ENCODE peak calls at places on chromosomes 13 and 19, in five cellular contexts. R, P, C, H and A are unnamed samples. For H3K4me1, the result is how much of the 10 kb centered on the place peaks cover.

GRCh38 chr13:47287291-47287751 is 390.5 kb upstream of the HTR2A start:
- DNase-seq in C (no peak), R (no peak), P (no peak), H (no peak), A (no peak)

GRCh38 chr13:24243311-24243710 is 66.1 kb upstream of the C1QTNF9 start:
- DNase-seq in P (no peak), H (no peak), R (no peak), C (no peak), A (no peak)

GRCh38 chr13:20843177-20843576 is 59.4 kb downstream of the XPO4 start:
- DNase-seq in R (no peak), C (no peak), H (no peak), P (peak), A (no peak)

GRCh38 chr13:58313219-58313618 is 681.7 kb downstream of the PCDH17 start:
- DNase-seq in R (no peak), C (no peak), P (no peak), H (no peak), A (no peak)

GRCh38 chr19:17755977-17756670 is 4.8 kb downstream of the FCHO1 start:
- DNase-seq in C (no peak), R (peak), P (peak), H (peak), A (no peak)

GRCh38 chr13:85148009-85148408 is 651.2 kb downstream of the SLITRK6 start:
- DNase-seq in P (peak), C (no peak), H (peak), R (peak), A (no peak)

GRCh38 chr13:47216176-47216822 is 319.4 kb upstream of the HTR2A start:
- DNase-seq in H (no peak), R (no peak), P (no peak), C (no peak), A (no peak)

GRCh38 chr13:113538689-113539058 is 45.9 kb upstream of the TFDP1 start:
- DNase-seq in C (no peak), R (no peak), H (no peak), P (no peak), A (peak)

GRCh38 chr13:98918771-98919170 is 59.1 kb downstream of the DOCK9 start:
- DNase-seq in H (no peak), R (no peak), C (no peak), P (no peak), A (no peak)

GRCh38 chr19:11460207-11460606 is 20.6 kb downstream of the ELAVL3 start:
- DNase-seq in H (peak), P (no peak), R (no peak), C (no peak), A (no peak)

GRCh38 chr19:16702123-16702522 is 17.5 kb upstream of the NWD1 start:
- DNase-seq in R (no peak), C (no peak), H (no peak), P (peak), A (no peak)

GRCh38 chr13:33323766-33324525 is 38.4 kb upstream of the STARD13 start:
- DNase-seq in P (peak), R (no peak), H (no peak), C (no peak), A (no peak)

GRCh38 chr19:41373993-41374392 is 2.3 kb upstream of the TMEM91 start:
- DNase-seq in C (no peak), P (peak), H (no peak), R (no peak), A (peak)

GRCh38 chr13:74929436-74929835 is 552.5 kb downstream of the TBC1D4 start:
- DNase-seq in P (no peak), R (no peak), C (no peak), H (no peak), A (no peak)

GRCh38 chr19:38031423-38031770 is 124.4 kb downstream of the SIPA1L3 start:
- DNase-seq in C (no peak), P (peak), R (no peak), H (no peak), A (no peak)

GRCh38 chr13:59478908-59479307 is 684.8 kb downstream of the DIAPH3 start:
- DNase-seq in R (peak), H (peak), P (no peak), C (no peak), A (no peak)

GRCh38 chr13:91708558-91708957 is 310.1 kb downstream of the GPC5 start:
- DNase-seq in H (no peak), R (no peak), P (no peak), C (no peak), A (no peak)
- H3K27ac ChIP-seq in H (no peak), R (no peak), P (no peak), C (no peak), A (no peak)

GRCh38 chr19:13120817-13121216 is 2.8 kb downstream of the NACC1 start:
- DNase-seq in H (peak), C (no peak), R (no peak), P (peak), A (no peak)

GRCh38 chr19:13117772-13118423 is at the start of gene NACC1:
- DNase-seq in C (peak), H (peak), P (peak), R (peak), A (peak)

GRCh38 chr19:13118424-13119193 is 545 bp downstream of the NACC1 start:
- DNase-seq in P (peak), R (peak), H (peak), C (no peak), A (peak)

GRCh38 chr19:13121551-13122274 is 3.6 kb downstream of the NACC1 start:
- DNase-seq in C (no peak), R (no peak), P (no peak), H (peak), A (no peak)

GRCh38 chr19:13119654-13120053 is 1.6 kb downstream of the NACC1 start:
- DNase-seq in R (no peak), P (no peak), H (peak), C (no peak), A (no peak)
- H3K4me3 ChIP-seq in R (peak), P (no peak), H (peak), C (no peak), A (peak)

GRCh38 chr19:55553217-55554182 is 8.2 kb upstream of the SBK3 start:
- DNase-seq in H (no peak), R (no peak), C (no peak), P (no peak), A (no peak)
- H3K4me1 ChIP-seq in H (under half), R (under half), C (under half), P (under half), A (under half)

DNA sequence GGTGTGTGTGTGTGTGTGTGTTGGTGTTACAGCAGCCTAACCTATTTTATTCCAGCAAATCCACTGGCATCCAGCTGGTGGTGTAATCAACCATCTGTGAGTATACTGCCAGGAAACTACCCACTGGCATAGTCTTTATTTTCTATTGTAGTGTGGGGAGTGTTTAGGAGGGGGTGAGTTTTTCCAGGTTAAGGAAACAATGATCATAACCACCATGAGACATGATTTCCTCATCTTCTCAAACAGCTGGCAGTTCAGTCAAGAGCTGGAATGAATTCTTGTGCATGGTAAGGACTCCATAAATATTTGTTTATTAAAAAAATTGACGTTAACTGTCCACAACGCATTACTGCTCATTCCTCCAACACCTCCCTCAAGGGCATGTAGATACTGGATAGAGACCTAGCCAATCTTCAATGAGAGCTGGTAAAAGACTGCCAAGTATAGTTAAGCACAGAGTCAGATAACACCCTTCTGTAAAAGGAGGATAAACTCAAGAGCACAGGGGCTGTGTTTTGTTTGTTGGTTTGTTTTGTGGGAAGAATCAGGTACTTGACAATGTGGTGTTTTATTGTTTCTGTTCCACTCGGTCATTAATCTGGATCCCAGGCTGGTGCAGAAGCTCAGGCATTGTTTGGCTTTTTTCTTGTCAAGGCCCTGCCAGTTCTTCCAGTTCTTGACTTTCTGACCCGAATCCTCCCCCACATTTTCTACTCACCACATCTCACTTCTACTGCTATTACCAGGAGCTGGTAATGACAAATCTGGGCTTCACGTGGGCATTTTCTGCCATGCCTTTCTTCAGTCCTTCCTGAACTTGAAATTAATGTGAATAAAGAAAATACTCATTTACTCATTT is 31.6 kb upstream of the SLC46A3 start:
- DNase-seq in H (peak), C (no peak), P (peak), R (no peak), A (no peak)
- H3K27ac ChIP-seq in H (no peak), C (no peak), P (no peak), R (no peak), A (no peak)

GRCh38 chr19:40217921-40218890 is at the start of gene TTC9B:
- DNase-seq in H (peak), C (peak), R (peak), P (no peak), A (no peak)
- H3K4me3 ChIP-seq in H (no peak), C (no peak), R (no peak), P (no peak), A (no peak)

GRCh38 chr19:33508431-33508830 is 13.2 kb downstream of the PEPD start:
- DNase-seq in R (no peak), C (no peak), P (no peak), H (no peak), A (no peak)
- H3K4me1 ChIP-seq in R (under half), C (under half), P (under half), H (under half), A (under half)

GRCh38 chr19:53992211-53992610 is 774 bp downstream of the CACNG6 start:
- DNase-seq in H (no peak), R (no peak), C (no peak), P (no peak), A (no peak)
- H3K27ac ChIP-seq in H (no peak), R (no peak), C (no peak), P (peak), A (no peak)

GRCh38 chr13:18965347-18965855 is 216.2 kb downstream of the TUBA3C start:
- DNase-seq in H (no peak), P (no peak), C (no peak), R (no peak), A (peak)
- H3K4me3 ChIP-seq in H (no peak), P (no peak), C (no peak), R (no peak), A (no peak)

GRCh38 chr19:30689474-30689873 is 317.3 kb downstream of the ZNF536 start:
- DNase-seq in R (no peak), C (no peak), P (no peak), H (no peak), A (no peak)
- H3K4me1 ChIP-seq in R (under half), C (under half), P (under half), H (under half), A (under half)